ENCODE peak calls at places on chromosomes 1 and 21, in five cellular contexts. C is psoas muscle, H is HCT116, O is mammary epithelial cell, N is tibial nerve. K is an unnamed sample.

GRCh38 chr1:173354937-173355280 is 122.2 kb upstream of the PRDX6 start:
- DNase-seq in C (no peak), N (no peak), H (no peak), O (no peak), K (no peak)

GRCh38 chr1:27556781-27557595 is 47.0 kb downstream of the AHDC1 start:
- DNase-seq in O (peak; percentile 94), C (peak; percentile 96), N (peak; percentile 93), H (peak; percentile 77), K (peak; percentile 95)

GRCh38 chr21:45598109-45598508 is 45.4 kb upstream of the PCBP3 start:
- DNase-seq in C (no peak), N (no peak), H (no peak), O (no peak), K (no peak)

GRCh38 chr1:156805766-156806511 is 10.7 kb downstream of the SH2D2A start:
- DNase-seq in O (peak; percentile 27), H (no peak), C (peak; percentile 73), N (peak; percentile 76), K (no peak)

GRCh38 chr1:183124259-183124658 is 61.8 kb upstream of the LAMC2 start:
- DNase-seq in C (no peak), H (no peak), N (no peak), O (no peak), K (no peak)

GRCh38 chr1:209455133-209455532 is 128.4 kb upstream of the CAMK1G start:
- DNase-seq in N (no peak), C (no peak), H (no peak), O (peak; percentile 35), K (no peak)

GRCh38 chr21:26550357-26550756 is 22.7 kb downstream of the CYYR1 start:
- DNase-seq in N (no peak), H (no peak), O (no peak), C (no peak), K (no peak)

GRCh38 chr1:65330021-65330420 is 20.7 kb downstream of the DNAJC6 start:
- DNase-seq in H (no peak), C (no peak), N (no peak), O (no peak), K (no peak)

GRCh38 chr1:196317535-196318522 is 290.4 kb downstream of the KCNT2 start:
- DNase-seq in O (peak; percentile 11), N (peak; percentile 53), C (no peak), H (peak; percentile 32), K (no peak)

GRCh38 chr1:2379733-2380404 is 11.5 kb downstream of the MORN1 start:
- DNase-seq in O (no peak), N (no peak), H (no peak), C (peak; percentile 35), K (no peak)

GRCh38 chr1:232012773-232013386 is 386.3 kb downstream of the DISC1 start:
- DNase-seq in H (no peak), N (peak; percentile 47), O (peak; percentile 54), C (peak; percentile 59), K (peak; percentile 33)

GRCh38 chr1:86708923-86709322 is 4.5 kb downstream of the SH3GLB1 start:
- DNase-seq in N (no peak), H (no peak), C (no peak), O (no peak), K (no peak)

GRCh38 chr1:118659646-118660045 is 328.5 kb downstream of the TBX15 start:
- DNase-seq in N (no peak), C (no peak), O (no peak), H (no peak), K (no peak)

GRCh38 chr1:161737625-161738024 is 12.0 kb upstream of the DUSP12 start:
- DNase-seq in C (no peak), H (no peak), O (no peak), N (no peak), K (no peak)

GRCh38 chr1:216390956-216391355 is 32.3 kb downstream of the USH2A start:
- DNase-seq in H (no peak), O (no peak), N (no peak), C (no peak), K (no peak)

GRCh38 chr1:30683699-30684098 is 39.7 kb downstream of the MATN1 start:
- DNase-seq in N (no peak), O (no peak), H (no peak), C (peak; percentile 7), K (no peak)

GRCh38 chr1:207944571-207944970 is 33.6 kb upstream of the CD34 start:
- DNase-seq in C (no peak), H (no peak), O (peak; percentile 50), N (no peak), K (no peak)

GRCh38 chr1:101105877-101106276 is 80.3 kb upstream of the DPH5 start:
- DNase-seq in O (no peak), C (no peak), H (no peak), N (no peak), K (no peak)

GRCh38 chr1:87897486-87897885 is 568.8 kb downstream of the LMO4 start:
- DNase-seq in C (no peak), H (no peak), N (no peak), O (no peak), K (no peak)

GRCh38 chr1:59967141-59967697 is 40.6 kb upstream of the CYP2J2 start:
- DNase-seq in O (no peak), C (no peak), H (no peak), N (no peak), K (no peak)

GRCh38 chr1:58422436-58422835 is 124.1 kb downstream of the OMA1 start:
- DNase-seq in H (no peak), N (no peak), O (no peak), C (no peak), K (no peak)

GRCh38 chr1:226110249-226111108 is 48.0 kb downstream of the H3-3A start:
- DNase-seq in N (peak; percentile 52), C (peak; percentile 84), H (no peak), O (peak; percentile 37), K (peak; percentile 67)

GRCh38 chr21:25412090-25412489 is 195.2 kb downstream of the MRPL39 start:
- DNase-seq in C (no peak), O (no peak), N (no peak), H (no peak), K (no peak)

GRCh38 chr1:59737638-59738037 is 77.1 kb upstream of the HOOK1 start:
- DNase-seq in H (no peak), N (no peak), C (no peak), O (no peak), K (no peak)

GRCh38 chr21:45129231-45129923 is 55.0 kb downstream of the ADARB1 start:
- DNase-seq in C (peak; percentile 75), N (no peak), H (no peak), O (peak; percentile 46), K (no peak)

GRCh38 chr1:94044290-94044790 is 76.6 kb downstream of the ABCA4 start:
- DNase-seq in C (peak; percentile 77), H (no peak), O (no peak), N (no peak), K (peak; percentile 59)

GRCh38 chr1:241615043-241615974 is 24.9 kb downstream of the CHML start:
- DNase-seq in H (no peak), O (no peak), N (no peak), C (no peak), K (no peak)

GRCh38 chr1:156935719-156936118 is 15.3 kb downstream of the LRRC71 start:
- DNase-seq in N (no peak), O (no peak), H (no peak), C (peak; percentile 35), K (no peak)

GRCh38 chr1:33241866-33242265 is 14.4 kb upstream of the ZNF362 start:
- DNase-seq in C (no peak), H (no peak), N (no peak), O (no peak), K (no peak)

GRCh38 chr1:160161965-160162705 is 10.7 kb downstream of the ATP1A4 start:
- DNase-seq in O (no peak), H (no peak), N (no peak), C (no peak), K (no peak)

GRCh38 chr1:109914587-109915240 is 4.1 kb downstream of the CSF1 start:
- DNase-seq in O (no peak), H (no peak), N (no peak), C (peak; percentile 83), K (no peak)

GRCh38 chr1:195071461-195071860 is 1536.8 kb downstream of the KCNT2 start:
- DNase-seq in O (no peak), C (no peak), H (no peak), N (no peak), K (no peak)

GRCh38 chr21:39388811-39389155 is 39.9 kb upstream of the HMGN1 start:
- DNase-seq in C (no peak), O (no peak), N (no peak), H (no peak), K (no peak)
- H3K4me3 ChIP-seq in C (peak overlapping the region; percentile 65), O (peak overlapping the region; percentile 54), N (peak overlapping the region; percentile 51), H (peak overlapping the region; percentile 54), K (no peak overlapping the region)

DNA sequence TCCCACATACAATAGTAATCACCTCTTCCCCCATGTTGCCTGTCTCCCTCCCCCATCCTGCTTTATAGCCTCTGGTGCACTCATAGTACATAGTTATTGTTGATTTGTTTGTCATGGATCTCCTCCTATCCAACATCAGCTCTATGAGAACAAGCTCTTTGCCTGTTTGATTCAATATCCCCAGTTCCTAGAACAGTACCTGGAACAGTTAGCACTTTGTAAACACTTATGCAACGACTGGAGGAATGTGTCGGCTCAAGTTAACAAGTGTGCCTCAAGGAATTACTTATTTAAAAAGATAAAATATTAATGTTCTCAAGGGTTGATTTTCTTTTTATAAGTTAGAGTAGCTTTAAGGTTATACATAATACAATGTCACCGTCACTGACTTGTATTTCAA is 271.6 kb upstream of the KAZN start:
- DNase-seq in C (no peak), O (no peak), N (no peak), H (no peak), K (no peak)
- H3K4me3 ChIP-seq in C (no peak overlapping the region), O (no peak overlapping the region), N (no peak overlapping the region), H (no peak overlapping the region), K (no peak overlapping the region)

GRCh38 chr1:151988405-151988851 is 5.2 kb downstream of the S100A10 start:
- DNase-seq in H (peak; percentile 82), C (no peak), N (no peak), O (peak; percentile 85), K (no peak)
- H3K4me3 ChIP-seq in H (peak overlapping the region; percentile 92), C (no peak overlapping the region), N (peak overlapping the region; percentile 98), O (peak overlapping the region; percentile 21), K (no peak overlapping the region)

GRCh38 chr1:72296481-72296880 is 14.1 kb upstream of the NEGR1 start:
- DNase-seq in H (no peak), O (no peak), C (no peak), N (no peak), K (no peak)
- H3K4me3 ChIP-seq in H (no peak overlapping the region), O (no peak overlapping the region), C (no peak overlapping the region), N (no peak overlapping the region), K (no peak overlapping the region)

DNA sequence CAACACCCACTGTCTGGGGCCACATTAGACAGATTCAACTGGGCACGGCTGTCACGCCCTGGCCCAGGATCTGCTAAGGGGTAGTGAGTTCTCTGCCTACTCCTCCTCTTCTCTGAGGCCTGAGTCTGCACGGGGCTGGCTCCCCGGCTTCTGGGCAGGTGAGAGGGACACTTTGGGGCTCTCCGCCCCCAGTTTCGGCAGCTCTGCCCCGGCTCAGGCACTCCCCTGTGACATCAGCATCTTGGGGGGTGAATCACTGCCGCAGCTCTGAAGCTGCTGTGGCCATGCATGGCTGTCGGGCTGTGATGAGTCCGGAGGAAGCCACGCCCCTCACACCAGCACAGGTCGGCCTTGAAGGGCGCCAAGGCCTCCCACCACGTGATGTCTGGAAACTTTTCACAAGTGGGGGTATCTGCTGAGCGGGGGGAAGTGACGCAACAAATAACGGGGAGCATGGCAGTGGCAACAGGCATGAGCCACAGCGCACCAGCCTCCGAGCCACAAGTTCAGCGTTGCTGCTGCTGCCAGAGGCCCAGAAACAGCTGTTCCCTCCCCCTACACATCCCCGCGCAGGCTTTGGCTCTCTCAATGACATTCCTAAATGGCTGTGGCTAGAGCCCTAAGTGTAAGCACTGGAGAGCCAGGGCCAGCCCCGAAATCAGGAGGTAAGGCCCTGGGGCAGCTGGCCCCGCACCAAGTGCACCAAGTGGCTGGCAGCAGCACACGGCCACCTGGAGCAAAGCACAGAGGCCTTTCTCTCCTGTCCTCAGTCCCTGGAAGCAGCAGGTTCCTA is 26.3 kb downstream of the ZBTB17 start:
- DNase-seq in O (peak; percentile 99), C (peak; percentile 94), H (peak; percentile 43), N (peak; percentile 82), K (peak; percentile 90)
- H3K4me3 ChIP-seq in O (no peak overlapping the region), C (peak overlapping the region; percentile 52), H (peak overlapping the region; percentile 13), N (peak overlapping the region; percentile 32), K (no peak overlapping the region)

K was measured in lung.